ENCODE peak calls at places on chromosomes 1 and 21, in six cellular contexts. One of them, this sample, is unnamed.

GRCh38 chr1:77686784-77687518 is 4.5 kb upstream of the ZZZ3 start:
- DNase-seq in MM.1S: no peak
- DNase-seq in astrocyte: no peak
- DNase-seq in mammary epithelial cell: no peak
- DNase-seq in neural progenitor cell: peak; percentile 37
- DNase-seq in fibroblast of lung: no peak
- DNase-seq in this sample: no peak

GRCh38 chr1:31372961-31373896 is at the start of gene FABP3:
- DNase-seq in neural progenitor cell: peak; percentile 91
- DNase-seq in astrocyte: peak; percentile 47
- DNase-seq in fibroblast of lung: peak; percentile 59
- DNase-seq in mammary epithelial cell: no peak
- DNase-seq in MM.1S: no peak
- DNase-seq in this sample: no peak

GRCh38 chr1:177546346-177546745 is 375.6 kb downstream of the BRINP2 start:
- DNase-seq in astrocyte: peak; percentile 2
- DNase-seq in MM.1S: no peak
- DNase-seq in mammary epithelial cell: peak; percentile 39
- DNase-seq in fibroblast of lung: peak; percentile 19
- DNase-seq in neural progenitor cell: no peak
- DNase-seq in this sample: no peak

GRCh38 chr1:230138561-230139239 is 71.7 kb downstream of the GALNT2 start:
- DNase-seq in astrocyte: no peak
- DNase-seq in MM.1S: no peak
- DNase-seq in fibroblast of lung: no peak
- DNase-seq in neural progenitor cell: no peak
- DNase-seq in mammary epithelial cell: no peak
- DNase-seq in this sample: no peak

GRCh38 chr1:227917081-227917950 is 30.4 kb downstream of the WNT9A start:
- DNase-seq in fibroblast of lung: no peak
- DNase-seq in astrocyte: no peak
- DNase-seq in MM.1S: no peak
- DNase-seq in mammary epithelial cell: no peak
- DNase-seq in neural progenitor cell: peak; percentile 86
- DNase-seq in this sample: no peak

GRCh38 chr21:42188663-42189062 is 30.3 kb upstream of the ABCG1 start:
- DNase-seq in astrocyte: no peak
- DNase-seq in fibroblast of lung: no peak
- DNase-seq in mammary epithelial cell: no peak
- DNase-seq in MM.1S: no peak
- DNase-seq in neural progenitor cell: no peak
- DNase-seq in this sample: no peak

GRCh38 chr1:235920596-235921375 is 54.1 kb upstream of the LYST start:
- DNase-seq in mammary epithelial cell: peak; percentile 64
- DNase-seq in MM.1S: no peak
- DNase-seq in neural progenitor cell: no peak
- DNase-seq in astrocyte: peak; percentile 54
- DNase-seq in fibroblast of lung: peak; percentile 54
- DNase-seq in this sample: no peak

GRCh38 chr1:245765241-245766000 is 610.6 kb downstream of the KIF26B start:
- DNase-seq in astrocyte: peak; percentile 84
- DNase-seq in fibroblast of lung: peak; percentile 88
- DNase-seq in neural progenitor cell: no peak
- DNase-seq in MM.1S: no peak
- DNase-seq in mammary epithelial cell: peak; percentile 2
- DNase-seq in this sample: no peak

GRCh38 chr21:35311985-35312384 is 262.9 kb upstream of the RUNX1 start:
- DNase-seq in MM.1S: no peak
- DNase-seq in astrocyte: no peak
- DNase-seq in fibroblast of lung: no peak
- DNase-seq in mammary epithelial cell: no peak
- DNase-seq in neural progenitor cell: no peak
- DNase-seq in this sample: no peak

GRCh38 chr1:84803604-84804003 is 89.4 kb downstream of the LPAR3 start:
- DNase-seq in astrocyte: no peak
- DNase-seq in fibroblast of lung: no peak
- DNase-seq in neural progenitor cell: no peak
- DNase-seq in MM.1S: no peak
- DNase-seq in mammary epithelial cell: no peak
- DNase-seq in this sample: no peak

GRCh38 chr21:22076471-22076870 is 1078.3 kb downstream of the NCAM2 start:
- DNase-seq in MM.1S: no peak
- DNase-seq in mammary epithelial cell: no peak
- DNase-seq in fibroblast of lung: no peak
- DNase-seq in astrocyte: no peak
- DNase-seq in neural progenitor cell: peak; percentile 70
- DNase-seq in this sample: no peak

GRCh38 chr1:64733576-64734288 is 11.1 kb upstream of the RAVER2 start:
- DNase-seq in fibroblast of lung: peak; percentile 71
- DNase-seq in mammary epithelial cell: no peak
- DNase-seq in MM.1S: no peak
- DNase-seq in neural progenitor cell: no peak
- DNase-seq in astrocyte: peak; percentile 63
- DNase-seq in this sample: no peak

GRCh38 chr1:40782371-40782956 is 1.1 kb upstream of the KCNQ4 start:
- DNase-seq in astrocyte: no peak
- DNase-seq in mammary epithelial cell: no peak
- DNase-seq in fibroblast of lung: no peak
- DNase-seq in neural progenitor cell: peak; percentile 73
- DNase-seq in MM.1S: no peak
- DNase-seq in this sample: no peak

GRCh38 chr1:201888282-201889033 is at the start of gene SHISA4:
- DNase-seq in mammary epithelial cell: peak; percentile 61
- DNase-seq in neural progenitor cell: peak; percentile 70
- DNase-seq in MM.1S: no peak
- DNase-seq in fibroblast of lung: peak; percentile 61
- DNase-seq in astrocyte: peak; percentile 37
- DNase-seq in this sample: no peak

GRCh38 chr1:27556781-27557595 is 47.0 kb downstream of the AHDC1 start:
- DNase-seq in fibroblast of lung: peak; percentile 96
- DNase-seq in neural progenitor cell: peak; percentile 88
- DNase-seq in mammary epithelial cell: peak; percentile 94
- DNase-seq in MM.1S: peak; percentile 73
- DNase-seq in astrocyte: peak; percentile 92
- DNase-seq in this sample: peak; percentile 42

GRCh38 chr1:17409391-17409811 is 30.1 kb downstream of the RCC2 start:
- DNase-seq in fibroblast of lung: no peak
- DNase-seq in astrocyte: no peak
- DNase-seq in MM.1S: no peak
- DNase-seq in mammary epithelial cell: no peak
- DNase-seq in neural progenitor cell: no peak
- DNase-seq in this sample: no peak

GRCh38 chr21:39681845-39682244 is 63.1 kb upstream of the IGSF5 start:
- DNase-seq in astrocyte: peak; percentile 92
- DNase-seq in MM.1S: no peak
- DNase-seq in fibroblast of lung: peak; percentile 93
- DNase-seq in neural progenitor cell: no peak
- DNase-seq in mammary epithelial cell: peak; percentile 66
- DNase-seq in this sample: no peak

GRCh38 chr1:224696891-224697765 is 81.0 kb downstream of the CNIH3 start:
- DNase-seq in MM.1S: no peak
- DNase-seq in mammary epithelial cell: peak; percentile 45
- DNase-seq in astrocyte: peak; percentile 75
- DNase-seq in neural progenitor cell: no peak
- DNase-seq in fibroblast of lung: peak; percentile 83
- DNase-seq in this sample: no peak

GRCh38 chr1:15007842-15008241 is 145.7 kb upstream of the TMEM51 start:
- DNase-seq in fibroblast of lung: peak; percentile 10
- DNase-seq in MM.1S: no peak
- DNase-seq in neural progenitor cell: no peak
- DNase-seq in astrocyte: no peak
- DNase-seq in mammary epithelial cell: no peak
- DNase-seq in this sample: no peak

GRCh38 chr1:6241887-6242740 is 1.9 kb upstream of the HES3 start:
- DNase-seq in astrocyte: no peak
- DNase-seq in fibroblast of lung: no peak
- DNase-seq in MM.1S: no peak
- DNase-seq in neural progenitor cell: peak; percentile 91
- DNase-seq in mammary epithelial cell: no peak
- DNase-seq in this sample: no peak

GRCh38 chr1:6243053-6243834 is 735 bp upstream of the HES3 start:
- DNase-seq in neural progenitor cell: peak; percentile 50
- DNase-seq in mammary epithelial cell: no peak
- DNase-seq in MM.1S: no peak
- DNase-seq in astrocyte: no peak
- DNase-seq in fibroblast of lung: no peak
- DNase-seq in this sample: no peak

GRCh38 chr1:6245086-6245868 is 1.3 kb downstream of the HES3 start:
- DNase-seq in MM.1S: peak; percentile 82
- DNase-seq in mammary epithelial cell: peak; percentile 77
- DNase-seq in astrocyte: peak; percentile 51
- DNase-seq in fibroblast of lung: peak; percentile 70
- DNase-seq in neural progenitor cell: peak; percentile 96
- DNase-seq in this sample: no peak

GRCh38 chr1:6244401-6245054 is 549 bp downstream of the HES3 start:
- DNase-seq in neural progenitor cell: peak; percentile 47
- DNase-seq in MM.1S: no peak
- DNase-seq in astrocyte: no peak
- DNase-seq in fibroblast of lung: no peak
- DNase-seq in mammary epithelial cell: no peak
- DNase-seq in this sample: no peak

GRCh38 chr1:6243993-6244392 is at the start of gene HES3:
- DNase-seq in fibroblast of lung: no peak
- DNase-seq in MM.1S: no peak
- DNase-seq in neural progenitor cell: peak; percentile 81
- DNase-seq in mammary epithelial cell: no peak
- DNase-seq in astrocyte: no peak
- DNase-seq in this sample: no peak
- TF ChIP-seq EZH2 in fibroblast of lung: no peak
- TF ChIP-seq EZH2 in MM.1S: no peak
- TF ChIP-seq EZH2 in neural progenitor cell: no peak
- TF ChIP-seq EZH2 in mammary epithelial cell: no peak
- TF ChIP-seq EZH2 in astrocyte: peak; percentile 27
- TF ChIP-seq EZH2 in this sample: no peak

GRCh38 chr1:6180215-6180577 is at the start of gene CHD5:
- DNase-seq in astrocyte: no peak
- DNase-seq in mammary epithelial cell: no peak
- DNase-seq in MM.1S: no peak
- DNase-seq in fibroblast of lung: no peak
- DNase-seq in neural progenitor cell: peak; percentile 83
- DNase-seq in this sample: no peak

GRCh38 chr1:6180578-6181311 is 624 bp upstream of the CHD5 start:
- DNase-seq in MM.1S: no peak
- DNase-seq in fibroblast of lung: no peak
- DNase-seq in mammary epithelial cell: no peak
- DNase-seq in neural progenitor cell: peak; percentile 54
- DNase-seq in astrocyte: no peak
- DNase-seq in this sample: no peak

GRCh38 chr1:6177681-6178380 is 2.3 kb downstream of the CHD5 start:
- DNase-seq in astrocyte: no peak
- DNase-seq in neural progenitor cell: no peak
- DNase-seq in mammary epithelial cell: no peak
- DNase-seq in fibroblast of lung: no peak
- DNase-seq in MM.1S: no peak
- DNase-seq in this sample: no peak

GRCh38 chr1:6179564-6180175 is 451 bp downstream of the CHD5 start:
- DNase-seq in mammary epithelial cell: no peak
- DNase-seq in fibroblast of lung: no peak
- DNase-seq in MM.1S: no peak
- DNase-seq in astrocyte: no peak
- DNase-seq in neural progenitor cell: peak; percentile 37
- DNase-seq in this sample: no peak

GRCh38 chr1:6178751-6179563 is 1.2 kb downstream of the CHD5 start:
- DNase-seq in MM.1S: no peak
- DNase-seq in mammary epithelial cell: no peak
- DNase-seq in neural progenitor cell: peak; percentile 60
- DNase-seq in fibroblast of lung: no peak
- DNase-seq in astrocyte: no peak
- DNase-seq in this sample: no peak
- TF ChIP-seq EZH2 in MM.1S: no peak
- TF ChIP-seq EZH2 in mammary epithelial cell: peak; percentile 83
- TF ChIP-seq EZH2 in neural progenitor cell: peak; percentile 97
- TF ChIP-seq EZH2 in fibroblast of lung: peak; percentile 99
- TF ChIP-seq EZH2 in astrocyte: peak; percentile 98
- TF ChIP-seq EZH2 in this sample: no peak

GRCh38 chr1:211685823-211686222 is 10.4 kb upstream of the NEK2 start:
- DNase-seq in fibroblast of lung: no peak
- DNase-seq in neural progenitor cell: no peak
- DNase-seq in astrocyte: no peak
- DNase-seq in mammary epithelial cell: no peak
- DNase-seq in MM.1S: no peak
- DNase-seq in this sample: no peak

GRCh38 chr1:211683396-211684297 is 8.2 kb upstream of the NEK2 start:
- DNase-seq in neural progenitor cell: no peak
- DNase-seq in fibroblast of lung: no peak
- DNase-seq in astrocyte: no peak
- DNase-seq in mammary epithelial cell: no peak
- DNase-seq in MM.1S: no peak
- DNase-seq in this sample: no peak

GRCh38 chr1:211684791-211685190 is 9.4 kb upstream of the NEK2 start:
- DNase-seq in astrocyte: no peak
- DNase-seq in fibroblast of lung: no peak
- DNase-seq in MM.1S: no peak
- DNase-seq in neural progenitor cell: no peak
- DNase-seq in mammary epithelial cell: peak; percentile 20
- DNase-seq in this sample: no peak

GRCh38 chr1:211687462-211688215 is 12.2 kb upstream of the NEK2 start:
- DNase-seq in astrocyte: no peak
- DNase-seq in MM.1S: no peak
- DNase-seq in fibroblast of lung: no peak
- DNase-seq in mammary epithelial cell: no peak
- DNase-seq in neural progenitor cell: no peak
- DNase-seq in this sample: no peak

GRCh38 chr1:211684331-211684730 is 8.9 kb upstream of the NEK2 start:
- DNase-seq in mammary epithelial cell: no peak
- DNase-seq in fibroblast of lung: no peak
- DNase-seq in astrocyte: no peak
- DNase-seq in MM.1S: no peak
- DNase-seq in neural progenitor cell: no peak
- DNase-seq in this sample: no peak
- TF ChIP-seq EZH2 in mammary epithelial cell: no peak
- TF ChIP-seq EZH2 in fibroblast of lung: no peak
- TF ChIP-seq EZH2 in astrocyte: no peak
- TF ChIP-seq EZH2 in MM.1S: no peak
- TF ChIP-seq EZH2 in neural progenitor cell: no peak
- TF ChIP-seq EZH2 in this sample: no peak

DNA sequence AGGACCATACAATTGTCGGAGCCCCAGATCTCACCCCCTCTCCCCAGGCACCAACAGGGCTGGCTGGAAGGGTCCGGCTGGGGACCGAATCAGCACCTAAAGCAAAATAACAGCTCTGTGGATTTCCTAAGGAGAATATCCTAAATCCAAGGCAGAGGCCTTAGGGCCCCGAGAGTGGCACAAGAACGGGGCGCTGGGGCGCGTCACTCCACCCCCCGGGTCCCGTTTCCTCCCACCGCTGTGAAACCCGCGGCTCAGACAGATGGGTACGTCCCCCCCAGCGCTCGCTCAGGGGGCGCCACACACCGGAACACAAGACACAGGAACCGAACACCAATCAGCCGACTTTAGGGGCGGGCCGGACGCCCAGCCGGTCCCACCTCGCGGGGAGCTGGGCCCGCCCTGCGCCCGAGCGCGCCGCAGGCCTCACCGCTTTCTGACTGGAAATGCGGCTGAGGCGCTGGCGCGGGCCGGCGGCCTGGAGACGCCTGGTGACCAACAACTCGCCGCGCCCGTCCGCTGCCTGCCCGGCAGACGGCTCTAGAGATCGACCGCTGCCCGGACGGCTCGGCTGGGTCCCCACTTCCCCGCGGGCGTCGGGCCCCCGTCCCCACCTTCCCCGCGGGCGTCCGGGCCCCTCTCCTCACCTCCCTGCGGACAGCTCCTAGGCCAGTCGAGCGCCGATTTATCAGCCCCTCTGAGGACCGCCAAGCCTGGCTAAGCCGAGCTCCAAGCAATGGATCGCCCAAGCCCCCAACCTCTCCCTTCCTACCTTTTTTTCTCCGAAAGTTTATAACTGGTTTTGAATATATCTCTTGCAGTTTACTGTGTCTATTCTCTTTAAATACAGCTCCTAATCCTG is at the start of gene HFM1:
- DNase-seq in mammary epithelial cell: peak; percentile 52
- DNase-seq in MM.1S: peak; percentile 73
- DNase-seq in neural progenitor cell: peak; percentile 94
- DNase-seq in astrocyte: peak; percentile 69
- DNase-seq in fibroblast of lung: peak; percentile 82
- DNase-seq in this sample: no peak
- TF ChIP-seq EZH2 in mammary epithelial cell: peak; percentile 57
- TF ChIP-seq EZH2 in MM.1S: no peak
- TF ChIP-seq EZH2 in neural progenitor cell: peak; percentile 45
- TF ChIP-seq EZH2 in astrocyte: no peak
- TF ChIP-seq EZH2 in fibroblast of lung: no peak
- TF ChIP-seq EZH2 in this sample: no peak

This sample was measured in SK-N-MC.